ENCODE peak calls at places on chromosomes 2 and 18, in nine cellular contexts. One of them, this sample, is unnamed.
A peak's percentile ranks its signal among the peaks of the same experiment; 100 is the strongest.

GRCh38 chr2:151180123-151180522 is 81.5 kb downstream of the RBM43 start:
- DNase-seq in NCI-H2081: no peak
- DNase-seq in adipocyte: no peak
- DNase-seq in neuronal stem cell: no peak
- DNase-seq in EL: no peak
- DNase-seq in activated CD8-positive, alpha-beta memory T cell treated with anti-CD3 and anti-CD28 coated beads for 48 hours: no peak
- DNase-seq in mesendoderm: no peak
- DNase-seq in RPMI7951: no peak
- DNase-seq in heart left ventricle: no peak
- DNase-seq in this sample: no peak

GRCh38 chr2:62573137-62573731 is 67.2 kb upstream of the TMEM17 start:
- DNase-seq in NCI-H2081: no peak
- DNase-seq in adipocyte: peak; percentile 38
- DNase-seq in neuronal stem cell: no peak
- DNase-seq in EL: peak; percentile 30
- DNase-seq in activated CD8-positive, alpha-beta memory T cell treated with anti-CD3 and anti-CD28 coated beads for 48 hours: no peak
- DNase-seq in mesendoderm: no peak
- DNase-seq in RPMI7951: no peak
- DNase-seq in heart left ventricle: no peak
- DNase-seq in this sample: no peak

GRCh38 chr2:233486778-233487552 is 79.6 kb downstream of the USP40 start:
- DNase-seq in NCI-H2081: no peak
- DNase-seq in adipocyte: peak; percentile 92
- DNase-seq in neuronal stem cell: no peak
- DNase-seq in EL: peak; percentile 92
- DNase-seq in activated CD8-positive, alpha-beta memory T cell treated with anti-CD3 and anti-CD28 coated beads for 48 hours: no peak
- DNase-seq in mesendoderm: no peak
- DNase-seq in RPMI7951: peak; percentile 87
- DNase-seq in heart left ventricle: no peak
- DNase-seq in this sample: peak; percentile 25

GRCh38 chr2:1793868-1794445 is 49.6 kb upstream of the PXDN start:
- DNase-seq in NCI-H2081: no peak
- DNase-seq in adipocyte: no peak
- DNase-seq in neuronal stem cell: no peak
- DNase-seq in EL: no peak
- DNase-seq in activated CD8-positive, alpha-beta memory T cell treated with anti-CD3 and anti-CD28 coated beads for 48 hours: no peak
- DNase-seq in mesendoderm: no peak
- DNase-seq in RPMI7951: no peak
- DNase-seq in heart left ventricle: peak; percentile 51
- DNase-seq in this sample: no peak

GRCh38 chr18:24055878-24056277 is 41.3 kb downstream of the TTC39C start:
- DNase-seq in NCI-H2081: peak; percentile 20
- DNase-seq in adipocyte: peak; percentile 57
- DNase-seq in neuronal stem cell: no peak
- DNase-seq in EL: no peak
- DNase-seq in activated CD8-positive, alpha-beta memory T cell treated with anti-CD3 and anti-CD28 coated beads for 48 hours: no peak
- DNase-seq in mesendoderm: peak; percentile 12
- DNase-seq in RPMI7951: no peak
- DNase-seq in heart left ventricle: no peak
- DNase-seq in this sample: no peak

GRCh38 chr18:48488388-48488850 is 50.4 kb upstream of the CTIF start:
- DNase-seq in NCI-H2081: no peak
- DNase-seq in adipocyte: peak; percentile 86
- DNase-seq in neuronal stem cell: no peak
- DNase-seq in EL: peak; percentile 99
- DNase-seq in activated CD8-positive, alpha-beta memory T cell treated with anti-CD3 and anti-CD28 coated beads for 48 hours: no peak
- DNase-seq in mesendoderm: peak; percentile 98
- DNase-seq in RPMI7951: peak; percentile 92
- DNase-seq in heart left ventricle: peak; percentile 82
- DNase-seq in this sample: peak; percentile 89

GRCh38 chr2:219736196-219736595 is 108.8 kb downstream of the SLC4A3 start:
- DNase-seq in NCI-H2081: peak; percentile 45
- DNase-seq in adipocyte: peak; percentile 90
- DNase-seq in neuronal stem cell: peak; percentile 64
- DNase-seq in EL: peak; percentile 78
- DNase-seq in activated CD8-positive, alpha-beta memory T cell treated with anti-CD3 and anti-CD28 coated beads for 48 hours: no peak
- DNase-seq in mesendoderm: peak; percentile 82
- DNase-seq in RPMI7951: peak; percentile 72
- DNase-seq in heart left ventricle: no peak
- DNase-seq in this sample: peak; percentile 76

GRCh38 chr18:56083889-56084288 is 495.9 kb upstream of the TCF4 start:
- DNase-seq in NCI-H2081: no peak
- DNase-seq in adipocyte: no peak
- DNase-seq in neuronal stem cell: no peak
- DNase-seq in EL: no peak
- DNase-seq in activated CD8-positive, alpha-beta memory T cell treated with anti-CD3 and anti-CD28 coated beads for 48 hours: no peak
- DNase-seq in mesendoderm: no peak
- DNase-seq in RPMI7951: peak; percentile 19
- DNase-seq in heart left ventricle: no peak
- DNase-seq in this sample: no peak

GRCh38 chr18:11872479-11873136 is 21.4 kb downstream of the CHMP1B start:
- DNase-seq in NCI-H2081: no peak
- DNase-seq in adipocyte: peak; percentile 43
- DNase-seq in neuronal stem cell: no peak
- DNase-seq in EL: peak; percentile 29
- DNase-seq in activated CD8-positive, alpha-beta memory T cell treated with anti-CD3 and anti-CD28 coated beads for 48 hours: no peak
- DNase-seq in mesendoderm: peak; percentile 56
- DNase-seq in RPMI7951: peak; percentile 58
- DNase-seq in heart left ventricle: no peak
- DNase-seq in this sample: peak; percentile 87

GRCh38 chr18:5543036-5543671 is 643 bp downstream of the EPB41L3 start:
- DNase-seq in NCI-H2081: peak; percentile 28
- DNase-seq in adipocyte: peak; percentile 65
- DNase-seq in neuronal stem cell: peak; percentile 32
- DNase-seq in EL: no peak
- DNase-seq in activated CD8-positive, alpha-beta memory T cell treated with anti-CD3 and anti-CD28 coated beads for 48 hours: no peak
- DNase-seq in mesendoderm: peak; percentile 65
- DNase-seq in RPMI7951: no peak
- DNase-seq in heart left ventricle: no peak
- DNase-seq in this sample: no peak

GRCh38 chr18:78501251-78501650 is 478.4 kb upstream of the SALL3 start:
- DNase-seq in NCI-H2081: no peak
- DNase-seq in adipocyte: no peak
- DNase-seq in neuronal stem cell: no peak
- DNase-seq in EL: no peak
- DNase-seq in activated CD8-positive, alpha-beta memory T cell treated with anti-CD3 and anti-CD28 coated beads for 48 hours: no peak
- DNase-seq in mesendoderm: no peak
- DNase-seq in RPMI7951: no peak
- DNase-seq in heart left ventricle: no peak
- DNase-seq in this sample: no peak

GRCh38 chr18:42045346-42045745 is 90.3 kb downstream of the PIK3C3 start:
- DNase-seq in NCI-H2081: no peak
- DNase-seq in adipocyte: no peak
- DNase-seq in neuronal stem cell: no peak
- DNase-seq in EL: peak; percentile 14
- DNase-seq in activated CD8-positive, alpha-beta memory T cell treated with anti-CD3 and anti-CD28 coated beads for 48 hours: no peak
- DNase-seq in mesendoderm: no peak
- DNase-seq in RPMI7951: no peak
- DNase-seq in heart left ventricle: no peak
- DNase-seq in this sample: no peak

GRCh38 chr2:69827796-69828540 is 1.5 kb upstream of the GMCL1 start:
- DNase-seq in NCI-H2081: no peak
- DNase-seq in adipocyte: no peak
- DNase-seq in neuronal stem cell: no peak
- DNase-seq in EL: peak; percentile 8
- DNase-seq in activated CD8-positive, alpha-beta memory T cell treated with anti-CD3 and anti-CD28 coated beads for 48 hours: no peak
- DNase-seq in mesendoderm: no peak
- DNase-seq in RPMI7951: peak; percentile 3
- DNase-seq in heart left ventricle: no peak
- DNase-seq in this sample: no peak

GRCh38 chr2:207254526-207255464 is 89.0 kb upstream of the KLF7 start:
- DNase-seq in NCI-H2081: no peak
- DNase-seq in adipocyte: peak; percentile 41
- DNase-seq in neuronal stem cell: no peak
- DNase-seq in EL: peak; percentile 83
- DNase-seq in activated CD8-positive, alpha-beta memory T cell treated with anti-CD3 and anti-CD28 coated beads for 48 hours: no peak
- DNase-seq in mesendoderm: peak; percentile 30
- DNase-seq in RPMI7951: peak; percentile 71
- DNase-seq in heart left ventricle: no peak
- DNase-seq in this sample: no peak

GRCh38 chr2:156380117-156380645 is 47.7 kb upstream of the NR4A2 start:
- DNase-seq in NCI-H2081: no peak
- DNase-seq in adipocyte: no peak
- DNase-seq in neuronal stem cell: no peak
- DNase-seq in EL: no peak
- DNase-seq in activated CD8-positive, alpha-beta memory T cell treated with anti-CD3 and anti-CD28 coated beads for 48 hours: no peak
- DNase-seq in mesendoderm: peak; percentile 25
- DNase-seq in RPMI7951: peak; percentile 18
- DNase-seq in heart left ventricle: no peak
- DNase-seq in this sample: no peak

GRCh38 chr2:160299540-160299939 is 99.5 kb upstream of the ITGB6 start:
- DNase-seq in NCI-H2081: no peak
- DNase-seq in adipocyte: no peak
- DNase-seq in neuronal stem cell: no peak
- DNase-seq in EL: peak; percentile 63
- DNase-seq in activated CD8-positive, alpha-beta memory T cell treated with anti-CD3 and anti-CD28 coated beads for 48 hours: no peak
- DNase-seq in mesendoderm: peak; percentile 66
- DNase-seq in RPMI7951: no peak
- DNase-seq in heart left ventricle: no peak
- DNase-seq in this sample: no peak

GRCh38 chr18:23703057-23703986 is 14.1 kb downstream of the LAMA3 start:
- DNase-seq in NCI-H2081: no peak
- DNase-seq in adipocyte: peak; percentile 69
- DNase-seq in neuronal stem cell: no peak
- DNase-seq in EL: peak; percentile 69
- DNase-seq in activated CD8-positive, alpha-beta memory T cell treated with anti-CD3 and anti-CD28 coated beads for 48 hours: no peak
- DNase-seq in mesendoderm: peak; percentile 52
- DNase-seq in RPMI7951: peak; percentile 70
- DNase-seq in heart left ventricle: no peak
- DNase-seq in this sample: peak; percentile 80

GRCh38 chr2:128307595-128307994 is 11.1 kb downstream of the HS6ST1 start:
- DNase-seq in NCI-H2081: no peak
- DNase-seq in adipocyte: no peak
- DNase-seq in neuronal stem cell: no peak
- DNase-seq in EL: no peak
- DNase-seq in activated CD8-positive, alpha-beta memory T cell treated with anti-CD3 and anti-CD28 coated beads for 48 hours: no peak
- DNase-seq in mesendoderm: no peak
- DNase-seq in RPMI7951: no peak
- DNase-seq in heart left ventricle: no peak
- DNase-seq in this sample: no peak

GRCh38 chr2:101638156-101638809 is 59.2 kb upstream of the MAP4K4 start:
- DNase-seq in NCI-H2081: no peak
- DNase-seq in adipocyte: no peak
- DNase-seq in neuronal stem cell: no peak
- DNase-seq in EL: no peak
- DNase-seq in activated CD8-positive, alpha-beta memory T cell treated with anti-CD3 and anti-CD28 coated beads for 48 hours: no peak
- DNase-seq in mesendoderm: no peak
- DNase-seq in RPMI7951: no peak
- DNase-seq in heart left ventricle: no peak
- DNase-seq in this sample: no peak

GRCh38 chr2:75503048-75503607 is 57.6 kb downstream of the EVA1A start:
- DNase-seq in NCI-H2081: no peak
- DNase-seq in adipocyte: peak; percentile 47
- DNase-seq in neuronal stem cell: no peak
- DNase-seq in EL: peak; percentile 94
- DNase-seq in activated CD8-positive, alpha-beta memory T cell treated with anti-CD3 and anti-CD28 coated beads for 48 hours: no peak
- DNase-seq in mesendoderm: peak; percentile 62
- DNase-seq in RPMI7951: peak; percentile 95
- DNase-seq in heart left ventricle: no peak
- DNase-seq in this sample: peak; percentile 81

GRCh38 chr2:68714866-68715265 is 19.7 kb upstream of the ARHGAP25 start:
- DNase-seq in NCI-H2081: no peak
- DNase-seq in adipocyte: no peak
- DNase-seq in neuronal stem cell: no peak
- DNase-seq in EL: no peak
- DNase-seq in activated CD8-positive, alpha-beta memory T cell treated with anti-CD3 and anti-CD28 coated beads for 48 hours: no peak
- DNase-seq in mesendoderm: no peak
- DNase-seq in RPMI7951: peak; percentile 40
- DNase-seq in heart left ventricle: peak; percentile 54
- DNase-seq in this sample: peak; percentile 7

GRCh38 chr2:193751299-193751698 is 1556.6 kb upstream of the TMEFF2 start:
- DNase-seq in NCI-H2081: no peak
- DNase-seq in adipocyte: no peak
- DNase-seq in neuronal stem cell: no peak
- DNase-seq in EL: no peak
- DNase-seq in activated CD8-positive, alpha-beta memory T cell treated with anti-CD3 and anti-CD28 coated beads for 48 hours: no peak
- DNase-seq in mesendoderm: no peak
- DNase-seq in RPMI7951: no peak
- DNase-seq in heart left ventricle: no peak
- DNase-seq in this sample: no peak

GRCh38 chr2:12119841-12120240 is 373.4 kb downstream of the LPIN1 start:
- DNase-seq in NCI-H2081: no peak
- DNase-seq in adipocyte: peak; percentile 21
- DNase-seq in neuronal stem cell: no peak
- DNase-seq in EL: peak; percentile 68
- DNase-seq in activated CD8-positive, alpha-beta memory T cell treated with anti-CD3 and anti-CD28 coated beads for 48 hours: no peak
- DNase-seq in mesendoderm: no peak
- DNase-seq in RPMI7951: peak; percentile 85
- DNase-seq in heart left ventricle: no peak
- DNase-seq in this sample: no peak

This sample was measured in myocyte.